ENCODE peak calls at places on chromosomes 5 and 9, in four cellular contexts. E is adrenal gland, F is substantia nigra, C is spleen. H is an unnamed sample.

GRCh38 chr5:1883120-1883924 is 597 bp upstream of the IRX4 start:
- DNase-seq in C (peak; percentile 67), F (no peak), E (no peak), H (no peak)

GRCh38 chr5:73640861-73641320 is 14.9 kb downstream of the ARHGEF28 start:
- DNase-seq in E (no peak), F (no peak), C (no peak), H (no peak)

GRCh38 chr5:86143837-86144236 is 473.9 kb upstream of the COX7C start:
- DNase-seq in E (no peak), C (no peak), F (no peak), H (no peak)

GRCh38 chr5:176612008-176612407 is 2.1 kb upstream of the GPRIN1 start:
- DNase-seq in C (no peak), F (no peak), E (no peak), H (no peak)

GRCh38 chr5:142748568-142749249 is 21.5 kb upstream of the ARHGAP26 start:
- DNase-seq in E (no peak), C (peak; percentile 86), F (no peak), H (peak; percentile 37)

GRCh38 chr5:179124853-179125788 is 64.9 kb downstream of the ZNF354C start:
- DNase-seq in C (peak; percentile 57), E (no peak), F (no peak), H (no peak)

GRCh38 chr9:14251146-14252071 is 62.5 kb downstream of the NFIB start:
- DNase-seq in E (peak; percentile 71), F (peak; percentile 2), C (no peak), H (no peak)

GRCh38 chr9:124257865-124258764 is at the start of gene NEK6:
- DNase-seq in E (no peak), C (peak; percentile 92), F (no peak), H (no peak)

GRCh38 chr9:76216161-76216649 is 178.0 kb downstream of the RFK start:
- DNase-seq in E (no peak), F (no peak), C (no peak), H (no peak)

GRCh38 chr5:1516615-1517601 is 6.9 kb downstream of the LPCAT1 start:
- DNase-seq in E (peak; percentile 11), F (no peak), C (peak; percentile 77), H (no peak)

GRCh38 chr5:177194278-177194677 is 60.7 kb downstream of the NSD1 start:
- DNase-seq in F (no peak), C (no peak), E (peak; percentile 60), H (no peak)

GRCh38 chr9:33024126-33024965 is 727 bp upstream of the DNAJA1 start:
- DNase-seq in C (no peak), E (peak; percentile 40), F (no peak), H (no peak)

GRCh38 chr9:135809166-135809565 is 98.2 kb downstream of the CAMSAP1 start:
- DNase-seq in C (no peak), F (no peak), E (no peak), H (no peak)

GRCh38 chr5:145464194-145464593 is 370.9 kb downstream of the PRELID2 start:
- DNase-seq in F (no peak), E (no peak), C (no peak), H (no peak)

GRCh38 chr5:36521838-36522745 is 84.3 kb upstream of the SLC1A3 start:
- DNase-seq in E (no peak), C (no peak), F (no peak), H (no peak)

DNA sequence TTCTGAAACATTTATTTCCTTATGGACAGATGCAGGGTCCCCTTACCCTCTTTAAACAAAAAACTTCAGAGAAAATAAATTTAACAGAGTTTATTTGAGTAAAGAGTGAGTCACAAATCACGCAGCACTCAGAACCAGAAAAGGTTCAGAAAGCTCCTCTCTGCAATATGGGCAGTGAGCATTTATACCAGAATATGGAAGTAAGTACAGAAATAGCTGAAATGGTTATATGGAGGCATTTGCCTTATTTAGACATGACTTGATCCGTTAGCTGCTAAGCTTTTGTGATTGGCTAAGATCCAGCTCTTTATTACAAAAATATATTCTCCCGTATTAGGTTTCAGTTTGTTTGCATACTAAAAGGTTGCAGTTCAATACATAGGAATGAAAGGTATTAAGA is 1554.1 kb downstream of the EFNA5 start:
- DNase-seq in E (no peak), C (no peak), F (no peak), H (no peak)
- H3K27ac ChIP-seq in E (no peak overlapping the region), C (no peak overlapping the region), F (no peak overlapping the region), H (no peak overlapping the region)

GRCh38 chr5:32259033-32259432 is 53.7 kb downstream of the MTMR12 start:
- DNase-seq in E (no peak), F (no peak), C (no peak), H (no peak)

GRCh38 chr5:32265902-32266301 is 46.8 kb downstream of the MTMR12 start:
- DNase-seq in C (no peak), E (no peak), F (no peak), H (no peak)

GRCh38 chr5:32264954-32265572 is 47.7 kb downstream of the MTMR12 start:
- DNase-seq in C (no peak), E (no peak), F (no peak), H (no peak)

GRCh38 chr5:32261198-32261597 is 51.5 kb downstream of the MTMR12 start:
- DNase-seq in E (no peak), C (no peak), F (no peak), H (no peak)

GRCh38 chr5:32263683-32264082 is 49.1 kb downstream of the MTMR12 start:
- DNase-seq in F (no peak), C (no peak), E (no peak), H (no peak)
- H3K27ac ChIP-seq in F (no peak overlapping the region), C (no peak overlapping the region), E (no peak overlapping the region), H (no peak overlapping the region)

GRCh38 chr5:55570026-55570425 is 35.3 kb upstream of the PLPP1 start:
- DNase-seq in E (no peak), F (no peak), C (no peak), H (no peak)

GRCh38 chr5:55572011-55572410 is 37.2 kb upstream of the PLPP1 start:
- DNase-seq in C (no peak), F (no peak), E (no peak), H (no peak)

GRCh38 chr5:55569513-55569865 is 34.7 kb upstream of the PLPP1 start:
- DNase-seq in F (no peak), C (no peak), E (no peak), H (no peak)

GRCh38 chr5:55572600-55572999 is 37.8 kb upstream of the PLPP1 start:
- DNase-seq in F (no peak), E (no peak), C (no peak), H (no peak)

DNA sequence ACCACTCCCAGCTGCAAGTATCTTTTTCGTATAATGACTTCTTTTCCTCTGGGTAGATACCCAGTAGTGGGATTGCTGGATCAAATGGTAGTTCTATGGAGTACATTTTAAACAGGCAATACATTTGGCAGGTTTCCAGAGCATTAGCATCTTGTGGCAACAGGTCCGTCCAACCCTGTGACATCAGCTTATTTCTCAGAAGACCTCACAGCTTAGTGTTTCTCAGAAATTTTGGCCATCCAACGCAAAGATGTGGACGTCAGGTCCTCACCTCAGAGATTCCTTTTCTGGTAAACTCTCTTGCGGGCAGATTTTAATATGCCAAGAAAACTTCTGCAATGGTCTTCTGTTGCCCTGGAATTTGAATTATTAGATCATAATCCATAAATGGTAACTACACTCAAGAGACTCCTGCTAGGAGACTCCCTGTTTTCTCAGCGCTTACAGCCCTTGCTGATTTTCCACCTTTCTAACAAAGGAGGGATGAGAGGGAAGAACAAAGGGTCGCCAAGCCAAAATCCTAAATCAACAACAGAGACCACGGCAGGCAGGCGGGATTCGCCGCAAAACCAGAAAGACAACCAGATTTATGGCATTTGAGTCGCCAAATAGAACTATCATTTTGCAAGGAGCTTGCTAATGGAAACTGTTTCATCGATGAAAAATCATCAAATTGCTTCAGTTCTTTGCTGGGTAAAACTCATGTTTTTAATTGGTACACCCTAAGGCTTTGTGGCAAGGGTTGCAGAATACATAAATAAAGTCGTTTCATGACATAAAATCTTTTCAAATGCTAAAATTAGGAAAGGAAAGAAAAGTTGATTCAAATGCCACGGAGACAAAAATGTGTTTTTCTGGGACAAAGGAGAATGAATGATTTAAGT is 34.1 kb upstream of the PLPP1 start:
- DNase-seq in E (no peak), C (no peak), F (no peak), H (no peak)
- H3K27ac ChIP-seq in E (peak overlapping the region; percentile 65), C (peak overlapping the region; percentile 66), F (no peak overlapping the region), H (no peak overlapping the region)

DNA sequence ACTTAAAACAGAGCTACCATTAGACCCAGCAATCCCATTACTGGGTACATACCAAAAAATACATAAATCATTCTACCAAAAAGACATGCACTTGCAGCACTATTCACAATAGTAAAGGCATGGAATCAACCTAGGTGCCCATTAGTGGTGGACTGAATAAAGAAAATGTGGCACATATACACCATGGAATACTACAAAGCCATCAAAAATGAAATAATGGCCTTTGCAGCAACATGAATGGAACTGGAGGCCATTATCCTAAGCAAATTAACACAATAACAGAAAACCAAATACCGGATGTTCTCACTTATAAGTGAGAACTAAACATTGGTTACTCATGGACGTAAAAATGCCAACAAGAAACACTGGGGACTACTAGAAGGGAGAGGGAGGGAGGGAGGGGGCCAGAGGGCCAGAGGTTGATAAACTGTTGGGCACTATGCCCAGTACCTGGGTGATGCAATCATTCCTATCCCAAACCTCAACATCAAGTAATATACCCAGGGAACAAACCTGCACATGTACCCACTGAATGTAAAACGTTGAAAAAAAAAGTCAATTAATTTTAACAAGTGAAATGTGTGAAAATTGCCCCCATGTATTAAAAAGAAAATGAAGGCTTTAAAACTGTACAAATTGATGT is 24.5 kb upstream of the GPR150 start:
- DNase-seq in F (no peak), C (no peak), E (peak; percentile 11), H (no peak)
- H3K27ac ChIP-seq in F (no peak overlapping the region), C (no peak overlapping the region), E (no peak overlapping the region), H (no peak overlapping the region)

GRCh38 chr9:105299190-105299854 is 54.9 kb downstream of the SLC44A1 start:
- DNase-seq in E (peak; percentile 45), C (no peak), F (no peak), H (no peak)

GRCh38 chr9:105307731-105308130 is 63.3 kb downstream of the SLC44A1 start:
- DNase-seq in C (no peak), F (no peak), E (no peak), H (no peak)

GRCh38 chr9:105306533-105307140 is 62.2 kb downstream of the SLC44A1 start:
- DNase-seq in E (no peak), F (no peak), C (no peak), H (no peak)

GRCh38 chr9:105305834-105306233 is 61.4 kb downstream of the SLC44A1 start:
- DNase-seq in F (no peak), E (no peak), C (no peak), H (no peak)

DNA sequence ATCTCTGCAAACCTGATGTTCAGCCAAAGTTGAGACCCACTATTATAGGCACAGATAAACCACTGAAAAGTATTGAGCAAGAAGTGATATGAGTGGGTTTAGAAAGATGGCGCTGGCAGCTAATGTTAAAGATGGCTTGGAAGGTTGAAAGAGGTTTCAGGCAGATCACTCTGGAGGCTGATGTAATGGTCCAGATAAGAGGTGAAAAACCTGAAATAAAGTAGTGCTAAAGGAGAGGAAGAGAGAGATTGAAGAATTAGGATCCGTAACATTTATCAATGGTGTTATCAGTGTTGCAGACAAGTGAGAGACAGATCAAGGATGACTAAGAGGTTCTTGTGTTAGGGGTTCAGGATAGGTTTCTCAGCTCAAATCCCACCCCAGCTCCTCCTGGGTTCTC is 58.3 kb downstream of the SLC44A1 start:
- DNase-seq in F (no peak), C (no peak), E (no peak), H (no peak)
- H3K27ac ChIP-seq in F (peak overlapping the region; percentile 96), C (no peak overlapping the region), E (no peak overlapping the region), H (no peak overlapping the region)

GRCh38 chr9:125654121-125654520 is 52.9 kb downstream of the MAPKAP1 start:
- DNase-seq in C (no peak), E (no peak), F (no peak), H (no peak)
- H3K27ac ChIP-seq in C (no peak overlapping the region), E (no peak overlapping the region), F (no peak overlapping the region), H (no peak overlapping the region)